ENCODE peak calls at places on chromosomes 7 and 10, in nine cellular contexts. S, U, J, I, T, A, K, D and Y are unnamed samples.

GRCh38 chr7:144842377-144842851 is 6.6 kb upstream of the TPK1 start:
- DNase-seq in S (no peak), U (peak; percentile 49), J (no peak), I (no peak), T (peak; percentile 68), A (peak; percentile 41), K (no peak), D (no peak), Y (no peak)

GRCh38 chr7:150567168-150567567 is at the start of gene GIMAP4:
- DNase-seq in S (no peak), U (no peak), J (no peak), I (no peak), T (no peak), A (no peak), K (no peak), D (no peak), Y (no peak)

GRCh38 chr7:113289140-113289740 is 170.9 kb upstream of the SMIM30 start:
- DNase-seq in S (peak; percentile 10), U (no peak), J (peak; percentile 15), I (no peak), T (no peak), A (peak; percentile 28), K (peak; percentile 33), D (no peak), Y (no peak)

GRCh38 chr7:5422324-5423271 is 1.0 kb downstream of the TNRC18 start:
- DNase-seq in S (no peak), U (peak; percentile 26), J (peak; percentile 43), I (no peak), T (no peak), A (peak; percentile 73), K (no peak), D (peak; percentile 45), Y (peak; percentile 72)

GRCh38 chr10:122044045-122044661 is 55.2 kb downstream of the TACC2 start:
- DNase-seq in S (no peak), U (no peak), J (peak; percentile 63), I (no peak), T (peak; percentile 89), A (peak; percentile 59), K (no peak), D (no peak), Y (no peak)

GRCh38 chr10:25047902-25048301 is 31.5 kb downstream of the THNSL1 start:
- DNase-seq in S (no peak), U (no peak), J (no peak), I (no peak), T (no peak), A (no peak), K (no peak), D (no peak), Y (no peak)

GRCh38 chr7:73839743-73840714 is 2.3 kb downstream of the METTL27 start:
- DNase-seq in S (no peak), U (no peak), J (no peak), I (no peak), T (no peak), A (peak; percentile 88), K (no peak), D (no peak), Y (no peak)

GRCh38 chr10:97217299-97217698 is 31.5 kb upstream of the SLIT1 start:
- DNase-seq in S (no peak), U (no peak), J (no peak), I (no peak), T (no peak), A (no peak), K (no peak), D (no peak), Y (no peak)

GRCh38 chr10:97991875-97992274 is 38.5 kb downstream of the CRTAC1 start:
- DNase-seq in S (peak; percentile 1), U (no peak), J (no peak), I (no peak), T (no peak), A (peak; percentile 69), K (no peak), D (peak; percentile 54), Y (peak; percentile 32)

GRCh38 chr7:150322833-150323681 is at the start of the genes ACTR3C and LRRC61:
- DNase-seq in S (no peak), U (peak; percentile 84), J (peak; percentile 94), I (no peak), T (no peak), A (peak; percentile 54), K (peak; percentile 82), D (no peak), Y (peak; percentile 93)

GRCh38 chr7:108347616-108348015 is 108.6 kb downstream of the NRCAM start:
- DNase-seq in S (no peak), U (no peak), J (no peak), I (no peak), T (no peak), A (peak; percentile 54), K (no peak), D (peak; percentile 58), Y (no peak)

GRCh38 chr10:50360486-50360885 is 109.2 kb upstream of the ASAH2 start:
- DNase-seq in S (no peak), U (no peak), J (no peak), I (no peak), T (no peak), A (no peak), K (no peak), D (no peak), Y (no peak)

GRCh38 chr7:102089175-102090098 is 197.2 kb upstream of the SH2B2 start:
- DNase-seq in S (no peak), U (no peak), J (no peak), I (no peak), T (no peak), A (no peak), K (no peak), D (no peak), Y (no peak)

GRCh38 chr10:125123363-125124113 is 36.8 kb downstream of the CTBP2 start:
- DNase-seq in S (no peak), U (no peak), J (peak; percentile 69), I (no peak), T (peak; percentile 91), A (peak; percentile 50), K (peak; percentile 78), D (no peak), Y (no peak)

GRCh38 chr7:113209449-113210203 is 91.3 kb upstream of the SMIM30 start:
- DNase-seq in S (no peak), U (no peak), J (no peak), I (no peak), T (no peak), A (no peak), K (no peak), D (no peak), Y (peak; percentile 9)

GRCh38 chr10:15293862-15294835 is 76.9 kb downstream of the FAM171A1 start:
- DNase-seq in S (no peak), U (no peak), J (peak; percentile 9), I (no peak), T (no peak), A (no peak), K (no peak), D (no peak), Y (peak; percentile 35)

GRCh38 chr10:13998090-13998838 is 332.5 kb downstream of the FRMD4A start:
- DNase-seq in S (no peak), U (no peak), J (no peak), I (no peak), T (no peak), A (no peak), K (no peak), D (no peak), Y (no peak)